ENCODE peak calls at places on chromosomes 7 and 10, in seven cellular contexts. T is spleen, Y is prostate gland, F is stomach, X is breast epithelium, H is endothelial cell of umbilical vein, C is SK-N-SH. I is an unnamed sample. For H3K4me1, the result is how much of the 10 kb centered on the place peaks cover.

GRCh38 chr10:586716-587115 is 102.8 kb downstream of the DIP2C start:
- DNase-seq in T (no peak), Y (no peak), X (no peak), F (no peak), H (no peak), C (no peak), I (no peak)

GRCh38 chr10:61464461-61465215 is 11.5 kb upstream of the TMEM26 start:
- DNase-seq in F (no peak), H (peak), Y (no peak), T (no peak), X (no peak), C (no peak), I (no peak)

GRCh38 chr10:612696-613095 is 76.8 kb downstream of the DIP2C start:
- DNase-seq in H (no peak), X (no peak), C (no peak), T (peak), Y (peak), F (no peak), I (no peak)

GRCh38 chr7:48426331-48426965 is 255.2 kb downstream of the ABCA13 start:
- DNase-seq in X (no peak), T (no peak), C (no peak), F (no peak), Y (no peak), H (no peak), I (no peak)

GRCh38 chr7:95420996-95421846 is 13.6 kb downstream of the PON2 start:
- DNase-seq in F (no peak), H (no peak), Y (no peak), C (no peak), T (no peak), X (no peak), I (no peak)

GRCh38 chr7:89064831-89065230 is 269.3 kb upstream of the TEX47 start:
- DNase-seq in H (no peak), F (no peak), Y (no peak), C (no peak), X (no peak), T (no peak), I (no peak)

GRCh38 chr7:24024689-24025088 is 259.3 kb upstream of the NPY start:
- DNase-seq in H (no peak), Y (no peak), C (peak), X (no peak), F (no peak), T (no peak), I (no peak)

GRCh38 chr10:132223156-132223590 is 36.4 kb downstream of the DPYSL4 start:
- DNase-seq in T (peak), X (peak), F (peak), C (peak), Y (peak), H (peak), I (peak)

GRCh38 chr7:157253850-157254249 is 83.0 kb upstream of the DNAJB6 start:
- DNase-seq in Y (peak), H (no peak), T (no peak), X (peak), F (peak), C (no peak), I (peak)

GRCh38 chr10:73819513-73820093 is 8.2 kb upstream of the NDST2 start:
- DNase-seq in H (peak), C (no peak), F (peak), Y (peak), X (peak), T (peak), I (peak)

GRCh38 chr7:79405368-79405767 is 48.1 kb downstream of the MAGI2 start:
- DNase-seq in Y (no peak), X (no peak), F (no peak), T (no peak), C (no peak), H (no peak), I (no peak)

GRCh38 chr7:154338709-154339108 is 286.5 kb downstream of the DPP6 start:
- DNase-seq in Y (no peak), F (no peak), T (no peak), H (no peak), C (no peak), X (no peak), I (no peak)

GRCh38 chr7:44057849-44058758 is 7.3 kb downstream of the PGAM2 start:
- DNase-seq in X (no peak), H (no peak), T (peak), Y (no peak), C (no peak), F (no peak), I (peak)

GRCh38 chr7:43589728-43590127 is 6.8 kb downstream of the STK17A start:
- DNase-seq in Y (no peak), X (no peak), T (no peak), C (no peak), H (no peak), F (no peak), I (no peak)

GRCh38 chr7:99860281-99861127 is 16.3 kb downstream of the OR2AE1 start:
- DNase-seq in C (no peak), Y (peak), F (no peak), X (peak), H (peak), T (no peak), I (no peak)

GRCh38 chr7:4842302-4843064 is 19.3 kb downstream of the PAPOLB start:
- DNase-seq in H (peak), T (peak), Y (no peak), C (no peak), X (no peak), F (no peak), I (no peak)

GRCh38 chr10:74047304-74047703 is 49.4 kb downstream of the VCL start:
- DNase-seq in C (no peak), T (no peak), H (no peak), F (no peak), X (no peak), Y (no peak), I (no peak)

GRCh38 chr7:106767498-106768323 is 97.4 kb upstream of the PIK3CG start:
- DNase-seq in C (no peak), H (no peak), F (no peak), X (no peak), T (no peak), Y (no peak), I (no peak)

GRCh38 chr10:116241642-116242405 is 31.2 kb downstream of the GFRA1 start:
- DNase-seq in T (no peak), X (no peak), Y (no peak), C (peak), H (no peak), F (no peak), I (no peak)

GRCh38 chr10:55410415-55410885 is 609.4 kb upstream of the PCDH15 start:
- DNase-seq in X (peak), C (peak), H (peak), F (no peak), T (no peak), Y (peak), I (peak)

GRCh38 chr10:287814-288213 is 152.6 kb downstream of the ZMYND11 start:
- DNase-seq in F (no peak), H (no peak), C (no peak), X (no peak), T (no peak), Y (no peak), I (no peak)

GRCh38 chr7:47949703-47950102 is 1.4 kb upstream of the PKD1L1 start:
- DNase-seq in C (no peak), X (no peak), Y (no peak), H (no peak), T (no peak), F (no peak), I (no peak)

GRCh38 chr7:38902443-38902842 is 6.5 kb downstream of the VPS41 start:
- DNase-seq in T (no peak), H (no peak), C (no peak), Y (no peak), X (no peak), F (no peak), I (no peak)

GRCh38 chr7:99079104-99079503 is 64.8 kb downstream of the SMURF1 start:
- DNase-seq in F (no peak), Y (peak), X (no peak), C (no peak), H (no peak), T (no peak), I (peak)

DNA sequence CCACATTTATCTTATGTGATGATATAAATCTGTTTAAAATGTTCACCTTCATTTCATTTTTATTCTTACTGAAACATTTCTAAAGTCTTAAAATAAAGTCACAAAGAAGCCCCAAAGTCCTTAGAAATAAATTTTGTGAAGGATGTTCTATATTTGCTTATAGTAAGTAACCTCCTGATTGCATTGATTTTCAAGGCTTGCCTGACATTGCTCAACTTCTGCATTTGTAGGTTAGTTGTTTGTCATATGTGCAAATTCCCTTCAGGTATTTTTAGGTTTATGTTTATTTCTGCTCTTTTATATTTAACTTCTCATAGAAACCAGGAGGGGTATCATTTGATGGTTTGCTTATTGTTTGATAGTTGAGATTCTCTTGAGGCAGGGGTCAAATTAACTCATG is 417.8 kb downstream of the ARL4A start:
- DNase-seq in H (no peak), F (no peak), Y (no peak), C (no peak), T (no peak), X (no peak), I (no peak)
- H3K4me1 ChIP-seq in H (under half), F (under half), Y (under half), C (under half), T (under half), X (under half), I (under half)

GRCh38 chr7:80661729-80662128 is 23.3 kb downstream of the CD36 start:
- DNase-seq in C (no peak), T (no peak), X (no peak), Y (no peak), F (no peak), H (no peak), I (no peak)
- TF ChIP-seq CTCF in C (peak), T (no peak), X (no peak), Y (no peak), F (no peak), H (no peak), I (no peak)

DNA sequence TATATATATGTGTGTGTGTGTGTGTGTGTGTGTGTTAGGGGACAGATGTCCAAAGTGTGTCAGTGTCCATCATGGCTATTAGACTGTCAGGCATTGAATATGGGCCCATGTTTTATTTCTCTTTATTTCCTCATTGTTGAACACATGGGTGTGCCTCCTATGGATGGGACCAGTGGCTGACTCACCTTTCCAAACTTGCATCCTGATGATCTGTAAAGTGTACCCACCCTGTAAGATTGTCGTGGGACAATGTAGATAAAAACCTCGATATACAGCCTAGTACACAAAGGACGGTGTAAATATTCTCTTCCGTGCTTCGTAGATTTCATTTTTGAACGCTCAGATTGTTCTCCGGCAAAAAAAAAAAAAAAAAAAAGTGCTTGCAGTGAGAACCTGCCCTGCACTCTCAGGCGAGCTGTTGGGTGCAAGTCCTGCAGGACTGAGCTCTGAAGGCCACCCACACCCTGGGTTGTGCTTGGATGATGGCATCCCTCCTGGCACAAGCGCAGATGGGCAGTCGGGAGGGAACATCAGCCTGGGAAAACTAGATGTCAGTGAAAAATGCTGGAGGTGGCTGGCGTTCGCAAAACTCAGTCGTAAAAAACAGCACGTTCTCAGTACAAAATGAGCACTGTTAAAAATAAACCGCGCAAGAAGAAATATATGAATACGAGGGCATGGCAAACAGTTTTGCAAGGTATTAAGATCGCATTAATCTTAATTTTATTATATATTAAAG is 166.9 kb downstream of the CUX1 start:
- DNase-seq in H (no peak), C (no peak), F (no peak), X (no peak), Y (no peak), T (no peak), I (peak)
- TF ChIP-seq POLR2AphosphoS5 in H (no peak), C (no peak), F (peak), X (no peak), Y (peak), T (no peak), I (no peak)

GRCh38 chr7:130936202-130936931 is 202.4 kb upstream of the KLF14 start:
- DNase-seq in F (no peak), X (no peak), T (no peak), Y (no peak), C (no peak), H (no peak), I (no peak)
- H3K4me1 ChIP-seq in F (half or more), X (under half), T (half or more), Y (under half), C (under half), H (under half), I (under half)

GRCh38 chr10:102769375-102770107 is 25.8 kb downstream of the WBP1L start:
- DNase-seq in C (no peak), Y (peak), H (no peak), T (no peak), X (no peak), F (no peak), I (no peak)

GRCh38 chr10:102767428-102768160 is 23.8 kb downstream of the WBP1L start:
- DNase-seq in T (no peak), X (no peak), F (no peak), C (no peak), Y (no peak), H (no peak), I (no peak)

GRCh38 chr10:102770792-102771191 is 27.0 kb downstream of the WBP1L start:
- DNase-seq in F (no peak), H (no peak), Y (no peak), X (no peak), T (no peak), C (no peak), I (no peak)

GRCh38 chr10:102773320-102773719 is 29.6 kb downstream of the WBP1L start:
- DNase-seq in T (no peak), X (no peak), H (no peak), F (no peak), C (no peak), Y (no peak), I (no peak)

DNA sequence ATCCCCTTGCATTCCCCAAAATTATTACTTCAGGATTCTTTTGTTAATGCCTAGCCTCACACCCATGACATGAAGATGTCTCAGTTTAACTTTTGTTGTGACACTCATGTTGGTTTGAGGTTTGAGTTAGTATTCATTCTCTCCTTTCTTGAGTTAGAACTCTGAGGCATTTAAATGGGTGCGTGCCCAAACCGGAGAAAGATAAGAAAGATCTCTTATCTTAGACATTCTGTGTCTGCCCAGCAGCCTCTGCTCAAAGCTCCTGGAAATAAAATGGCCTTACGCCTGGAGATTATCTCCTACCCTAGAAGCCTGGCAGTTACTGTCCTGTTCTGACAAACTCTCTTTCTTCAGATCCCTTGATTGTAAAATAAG is 26.3 kb downstream of the WBP1L start:
- DNase-seq in F (no peak), X (no peak), C (no peak), Y (no peak), H (no peak), T (no peak), I (no peak)
- TF ChIP-seq CTCF in F (no peak), X (no peak), C (no peak), Y (no peak), H (no peak), T (no peak), I (no peak)

GRCh38 chr7:20793258-20793657 is 6.6 kb upstream of the SP8 start:
- DNase-seq in C (no peak), H (no peak), F (no peak), X (no peak), T (no peak), Y (no peak), I (no peak)
- TF ChIP-seq POLR2AphosphoS5 in C (no peak), H (no peak), F (no peak), X (no peak), T (no peak), Y (no peak), I (no peak)

DNA sequence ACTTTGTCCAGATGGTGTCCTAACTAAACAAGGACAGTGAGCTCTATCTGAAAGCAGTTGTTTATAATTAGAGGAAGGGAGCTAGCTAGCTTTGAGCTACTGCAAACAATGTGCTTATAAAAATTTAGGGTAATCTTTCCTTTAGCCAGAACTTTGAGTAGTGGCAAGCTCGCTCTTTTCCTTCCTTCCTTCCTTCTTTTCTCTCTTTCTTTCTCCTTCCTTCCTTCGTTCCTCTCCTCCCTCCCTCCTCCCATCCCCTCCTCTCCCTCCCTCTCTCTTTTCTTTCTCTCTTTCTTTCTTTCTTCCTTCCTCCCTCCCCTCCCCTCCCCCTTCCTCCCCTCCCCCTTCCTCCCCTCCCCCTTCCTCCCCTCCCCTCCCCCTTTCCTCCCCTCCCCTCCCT is 520.1 kb downstream of the INHBA start:
- DNase-seq in H (no peak), C (no peak), Y (no peak), F (no peak), X (no peak), T (no peak), I (no peak)
- H3K4me1 ChIP-seq in H (under half), C (under half), Y (under half), F (under half), X (under half), T (under half), I (under half)

GRCh38 chr7:66628361-66629221 is at the start of gene KCTD7:
- DNase-seq in H (peak), X (peak), F (peak), Y (peak), C (peak), T (peak), I (peak)
- TF ChIP-seq CTCF in H (no peak), X (no peak), F (no peak), Y (no peak), C (no peak), T (no peak), I (no peak)

I was measured in transverse colon.